ENCODE peak calls at places on chromosomes 11 and 22, in four cellular contexts. C is stimulated activated CD4-positive, alpha-beta T cell treated with anti-CD3 and anti-CD28 coated beads, Interleukin-12 subunit alpha, Interleukin-12 subunit beta, amount 100 ng/mL, for 4 hours; T is activated CD8-positive, alpha-beta memory T cell treated with anti-CD3 and anti-CD28 coated beads, Interleukin-2, amount 50 U/mL, for 48 hours; R is stimulated activated naive CD8-positive, alpha-beta T cell treated with anti-CD3 and anti-CD28 coated beads, Interleukin-15, Interleukin-2, amounts not matched to agents 100 U/mL and 50 U/mL, for 24 hours. S is an unnamed sample.

GRCh38 chr11:119764108-119764874 is 35.3 kb upstream of the NECTIN1 start:
- DNase-seq in C (no peak), T (no peak), R (no peak), S (no peak)

GRCh38 chr11:11391169-11391568 is 38.1 kb upstream of the CSNK2A3 start:
- DNase-seq in C (no peak), T (no peak), R (no peak), S (no peak)

GRCh38 chr11:38680746-38681145 is 2082.7 kb upstream of the RAG2 start:
- DNase-seq in C (no peak), T (no peak), R (no peak), S (no peak)

GRCh38 chr11:122317337-122317736 is 201.3 kb upstream of the BLID start:
- DNase-seq in C (no peak), T (no peak), R (no peak), S (no peak)

GRCh38 chr22:25637672-25638071 is 73.2 kb downstream of the GRK3 start:
- DNase-seq in C (no peak), T (no peak), R (no peak), S (no peak)

GRCh38 chr22:48091060-48091650 is 1328.7 kb downstream of the TBC1D22A start:
- DNase-seq in C (no peak), T (no peak), R (no peak), S (no peak)

GRCh38 chr11:723120-723883 is 17.3 kb downstream of the EPS8L2 start:
- DNase-seq in C (peak; percentile 34), T (no peak), R (peak; percentile 61), S (no peak)

GRCh38 chr22:24066872-24067271 is 55.8 kb downstream of the CABIN1 start:
- DNase-seq in C (no peak), T (peak; percentile 46), R (no peak), S (no peak)

GRCh38 chr11:112025682-112026081 is 474 bp downstream of the DLAT start:
- DNase-seq in C (no peak), T (no peak), R (no peak), S (no peak)

GRCh38 chr11:70861534-70861933 is 390.8 kb downstream of the SHANK2 start:
- DNase-seq in C (no peak), T (no peak), R (no peak), S (no peak)

S was measured in progenitor cell of endocrine pancreas.